ENCODE peak calls at places on chromosomes 16 and 17, in seven cellular contexts. K is PC-9; M is cardiac fibroblast; W is choroid plexus epithelial cell; O is CD8-positive, alpha-beta T cell; B is lung; J is fibroblast of lung. L is an unnamed sample.
A peak's percentile ranks its signal among the peaks of the same experiment; 100 is the strongest.

GRCh38 chr16:48318630-48319029 is 66.6 kb downstream of the SIAH1 start:
- DNase-seq in K (no peak), M (peak; percentile 65), W (peak; percentile 83), O (peak; percentile 26), B (no peak), J (peak; percentile 81), L (no peak)

GRCh38 chr16:75555213-75555706 is 792 bp downstream of the TMEM231 start:
- DNase-seq in K (peak; percentile 82), M (peak; percentile 92), W (peak; percentile 91), O (no peak), B (peak; percentile 84), J (peak; percentile 89), L (peak; percentile 85)

GRCh38 chr17:69250641-69251040 is 22.0 kb upstream of the ABCA10 start:
- DNase-seq in K (no peak), M (peak; percentile 47), W (peak; percentile 58), O (no peak), B (no peak), J (peak; percentile 44), L (no peak)

GRCh38 chr16:57147381-57148191 is 38.3 kb downstream of the PSME3IP1 start:
- DNase-seq in K (no peak), M (peak; percentile 40), W (peak; percentile 27), O (no peak), B (no peak), J (peak; percentile 21), L (no peak)

GRCh38 chr16:57540387-57540786 is 2.1 kb upstream of the ADGRG5 start:
- DNase-seq in K (no peak), M (no peak), W (no peak), O (no peak), B (no peak), J (no peak), L (no peak)

GRCh38 chr16:23229714-23230113 is 47.2 kb downstream of the SCNN1G start:
- DNase-seq in K (peak; percentile 73), M (no peak), W (no peak), O (no peak), B (no peak), J (no peak), L (no peak)

GRCh38 chr16:68259421-68259820 is 4.9 kb upstream of the SLC7A6 start:
- DNase-seq in K (no peak), M (no peak), W (no peak), O (no peak), B (no peak), J (no peak), L (no peak)

GRCh38 chr16:88597856-88598491 is 27.8 kb downstream of the ZC3H18 start:
- DNase-seq in K (no peak), M (no peak), W (no peak), O (no peak), B (no peak), J (no peak), L (no peak)

GRCh38 chr16:85290626-85291301 is 178.5 kb upstream of the CIBAR2 start:
- DNase-seq in K (no peak), M (no peak), W (no peak), O (no peak), B (no peak), J (no peak), L (no peak)

GRCh38 chr17:58136669-58137279 is 11.4 kb upstream of the OR4D1 start:
- DNase-seq in K (peak; percentile 14), M (peak; percentile 9), W (peak; percentile 9), O (no peak), B (no peak), J (no peak), L (no peak)

GRCh38 chr16:88073201-88073721 is 122.0 kb downstream of the BANP start:
- DNase-seq in K (no peak), M (no peak), W (no peak), O (no peak), B (no peak), J (no peak), L (no peak)

GRCh38 chr17:17575360-17576251 is 15.9 kb downstream of the PEMT start:
- DNase-seq in K (peak; percentile 61), M (no peak), W (peak; percentile 46), O (no peak), B (no peak), J (no peak), L (no peak)

GRCh38 chr16:50360033-50360778 is 8.6 kb downstream of the BRD7 start:
- DNase-seq in K (no peak), M (peak; percentile 75), W (peak; percentile 28), O (no peak), B (no peak), J (peak; percentile 78), L (peak; percentile 68)

GRCh38 chr16:3838600-3839401 is 41.7 kb downstream of the CREBBP start:
- DNase-seq in K (no peak), M (no peak), W (peak; percentile 51), O (no peak), B (no peak), J (peak; percentile 47), L (no peak)

GRCh38 chr16:9136596-9136995 is 45.2 kb downstream of the HAPSTR1 start:
- DNase-seq in K (no peak), M (no peak), W (no peak), O (no peak), B (no peak), J (no peak), L (no peak)

GRCh38 chr16:89122322-89122831 is 28.7 kb downstream of the ACSF3 start:
- DNase-seq in K (no peak), M (no peak), W (no peak), O (peak; percentile 78), B (peak; percentile 68), J (no peak), L (no peak)

GRCh38 chr17:2282297-2282873 is 21.2 kb downstream of the SMG6 start:
- DNase-seq in K (peak; percentile 6), M (peak; percentile 90), W (peak; percentile 92), O (no peak), B (no peak), J (peak; percentile 68), L (no peak)

GRCh38 chr16:58842156-58842555 is 108.0 kb upstream of the GOT2 start:
- DNase-seq in K (no peak), M (no peak), W (no peak), O (no peak), B (no peak), J (no peak), L (no peak)

GRCh38 chr17:29929006-29929543 is 953 bp downstream of the SSH2 start:
- DNase-seq in K (peak; percentile 22), M (peak; percentile 39), W (peak; percentile 43), O (no peak), B (peak; percentile 29), J (peak; percentile 45), L (no peak)

GRCh38 chr17:58219789-58220183 is 731 bp upstream of the MKS1 start:
- DNase-seq in K (no peak), M (no peak), W (no peak), O (no peak), B (no peak), J (no peak), L (peak; percentile 13)

GRCh38 chr16:84059946-84060901 is 17.6 kb upstream of the SLC38A8 start:
- DNase-seq in K (no peak), M (no peak), W (no peak), O (no peak), B (no peak), J (no peak), L (no peak)
- TF ChIP-seq CTCF in K (no peak), M (no peak), W (no peak), O (no peak), B (no peak), J (no peak), L (no peak)

DNA sequence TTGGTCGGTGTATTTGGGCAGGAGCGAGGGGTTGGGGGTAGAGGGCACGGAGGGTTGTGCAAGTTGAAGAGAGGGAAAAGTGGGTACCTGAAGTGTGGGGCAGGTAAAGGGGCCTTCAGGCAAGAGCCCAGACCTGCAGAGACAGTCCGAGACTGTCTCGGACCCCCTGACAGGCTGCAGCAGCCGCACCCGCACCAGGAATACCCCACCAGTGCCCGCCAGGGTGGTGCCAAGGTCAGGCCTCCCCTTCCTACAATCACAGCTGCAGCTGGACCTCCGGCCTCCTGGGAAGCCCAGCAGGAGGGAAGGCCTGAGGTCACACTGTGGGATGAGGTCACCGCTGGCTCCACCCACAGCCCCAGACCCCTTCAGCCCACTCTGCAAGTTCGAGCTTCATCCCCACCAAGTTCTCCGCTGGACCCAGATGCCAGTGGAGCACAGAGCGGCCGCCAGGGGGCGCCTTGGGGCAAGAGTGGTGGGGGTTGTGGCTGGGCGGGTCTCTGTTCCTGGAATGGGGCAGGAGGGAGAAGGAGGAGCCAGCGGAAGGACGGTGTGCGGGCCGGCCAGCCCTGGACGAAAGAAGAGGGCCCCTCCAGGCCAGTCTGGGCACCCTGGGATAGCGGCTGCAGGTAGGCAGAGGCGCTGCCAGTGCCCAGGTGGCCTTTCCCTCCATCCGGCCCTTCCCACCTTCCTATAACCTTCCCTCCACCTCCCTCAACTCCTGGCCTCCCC is at the start of gene HSD3B7:
- DNase-seq in K (peak; percentile 95), M (peak; percentile 82), W (peak; percentile 83), O (peak; percentile 89), B (peak; percentile 92), J (peak; percentile 63), L (peak; percentile 33)
- H3K4me3 ChIP-seq in K (peak within 1 kb of the TSS; percentile 45), M (peak within 1 kb of the TSS; percentile 42), W (peak within 1 kb of the TSS; percentile 52), O (no peak within 1 kb of the TSS), B (peak within 1 kb of the TSS; percentile 36), J (peak within 1 kb of the TSS; percentile 45), L (peak within 1 kb of the TSS; percentile 60)

DNA sequence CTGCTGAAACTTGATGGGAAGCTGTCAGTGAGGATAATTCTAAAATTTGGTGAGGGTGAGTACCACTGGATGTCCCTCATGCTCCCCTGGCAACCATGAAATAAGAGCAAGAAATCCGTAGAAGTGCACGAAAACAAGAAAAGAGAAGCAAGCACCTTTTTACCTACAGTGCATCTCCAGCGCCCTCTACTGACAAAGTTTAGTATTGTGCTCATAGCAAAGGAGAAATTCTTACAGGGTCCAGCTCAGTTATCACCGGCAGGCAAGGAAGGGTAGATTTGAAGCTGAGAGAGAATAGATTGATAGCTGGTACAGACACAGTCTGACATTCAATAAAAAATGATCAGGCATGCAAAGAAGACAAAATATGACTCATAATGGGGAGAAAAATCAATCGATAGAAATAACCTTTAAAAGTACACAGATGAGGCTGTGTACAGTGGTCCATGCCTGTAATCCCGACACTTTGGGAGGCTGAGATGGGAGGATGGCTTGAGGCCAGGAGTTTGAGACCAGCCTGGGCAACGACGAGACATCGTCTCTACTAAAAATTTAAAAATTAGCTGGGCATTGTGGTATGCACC is 28.3 kb upstream of the TEX2 start:
- DNase-seq in K (peak; percentile 6), M (peak; percentile 24), W (no peak), O (no peak), B (no peak), J (no peak), L (peak; percentile 8)
- TF ChIP-seq CTCF in K (peak; percentile 71), M (peak; percentile 53), W (peak; percentile 45), O (no peak), B (no peak), J (peak; percentile 25), L (peak; percentile 42)

DNA sequence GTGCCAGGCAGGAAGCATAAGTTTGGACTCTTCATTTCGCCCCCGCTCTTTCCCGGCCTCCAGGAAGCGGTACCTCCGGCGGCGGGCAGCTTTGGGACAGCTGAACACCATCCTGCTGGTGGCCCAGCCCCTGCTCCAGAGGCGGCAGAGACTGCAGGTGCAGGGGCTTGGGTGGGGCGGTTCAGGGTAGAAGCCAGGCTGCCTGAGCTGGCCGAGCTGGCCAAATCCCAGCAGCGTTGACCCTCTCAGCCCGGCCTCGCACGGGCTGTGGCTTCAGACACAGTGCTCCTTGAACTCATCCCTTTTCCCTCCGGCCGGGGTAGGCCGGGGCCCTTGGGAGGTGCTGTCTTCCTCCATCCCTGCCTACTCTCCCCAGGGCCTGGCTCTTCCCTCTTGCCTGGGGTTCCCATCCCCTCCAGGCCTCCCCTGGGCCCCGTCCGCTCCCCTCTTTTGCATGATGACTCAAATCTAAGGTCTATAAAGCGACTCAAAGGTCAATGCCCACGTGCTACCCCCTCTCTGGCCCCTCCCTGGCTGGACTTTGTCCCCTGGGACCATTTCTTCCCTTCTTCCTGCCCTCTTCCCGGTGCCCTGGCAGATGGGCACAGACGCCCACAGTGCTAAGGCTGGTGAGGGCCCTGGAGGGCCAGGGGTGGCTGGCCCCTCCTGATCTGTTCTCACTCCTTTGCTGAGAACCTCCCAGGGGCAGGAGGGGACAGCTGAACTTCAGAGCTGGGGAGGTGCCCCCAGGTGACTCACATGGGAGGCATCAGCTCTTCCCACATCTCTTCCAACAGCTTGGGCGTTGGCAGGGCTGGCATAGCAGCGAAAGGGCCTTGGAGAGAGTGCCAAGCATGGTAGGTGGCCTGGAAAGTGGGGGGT is 22.7 kb downstream of the MYO15B start:
- DNase-seq in K (peak; percentile 80), M (no peak), W (no peak), O (no peak), B (no peak), J (no peak), L (no peak)
- H3K4me3 ChIP-seq in K (no peak overlapping the region), M (no peak overlapping the region), W (no peak overlapping the region), O (no peak overlapping the region), B (no peak overlapping the region), J (no peak overlapping the region), L (no peak overlapping the region)

L was measured in LNCaP clone FGC.